ENCODE peak calls at places on chromosome 3, in four cellular contexts. P is mesendoderm, F is H9, Y is heart right ventricle. W is an unnamed sample. For H3K27me3, the result is how much of the 10 kb centered on the place peaks cover.

GRCh38 chr3:19662516-19662915 is 271.5 kb downstream of the EFHB start:
- DNase-seq in P (no peak), Y (no peak), F (no peak), W (no peak)

GRCh38 chr3:113495035-113495434 is 19.9 kb downstream of the SPICE1 start:
- DNase-seq in P (peak), Y (peak), F (no peak), W (no peak)

GRCh38 chr3:63967675-63968611 is 55.4 kb downstream of the PSMD6 start:
- DNase-seq in F (no peak), Y (peak), P (no peak), W (no peak)

GRCh38 chr3:87873136-87873535 is 185.7 kb downstream of the CGGBP1 start:
- DNase-seq in P (no peak), F (no peak), Y (no peak), W (no peak)

GRCh38 chr3:94525039-94525438 is 462.2 kb downstream of the NSUN3 start:
- DNase-seq in Y (peak), P (peak), F (peak), W (no peak)

GRCh38 chr3:148962513-148962912 is 28.8 kb upstream of the GYG1 start:
- DNase-seq in F (peak), Y (no peak), P (peak), W (peak)

GRCh38 chr3:88433572-88433971 is 283.8 kb downstream of the C3orf38 start:
- DNase-seq in Y (peak), P (no peak), F (no peak), W (no peak)

GRCh38 chr3:181564222-181564621 is 147.5 kb upstream of the SOX2 start:
- DNase-seq in Y (no peak), P (no peak), F (no peak), W (no peak)

GRCh38 chr3:193812078-193812725 is 219.2 kb downstream of the OPA1 start:
- DNase-seq in Y (no peak), P (peak), F (peak), W (peak)

GRCh38 chr3:52614689-52615088 is 71.0 kb downstream of the PBRM1 start:
- DNase-seq in Y (no peak), P (no peak), F (no peak), W (no peak)

GRCh38 chr3:14806641-14807263 is 12.0 kb upstream of the FGD5 start:
- DNase-seq in Y (no peak), F (no peak), P (no peak), W (no peak)

GRCh38 chr3:142180761-142181362 is 31.5 kb upstream of the TFDP2 start:
- DNase-seq in P (peak), Y (peak), F (peak), W (peak)

GRCh38 chr3:127183931-127184869 is 8.7 kb upstream of the PRR23E start:
- DNase-seq in F (no peak), P (peak), Y (no peak), W (no peak)

GRCh38 chr3:191217331-191217730 is 18.3 kb downstream of the OSTN start:
- DNase-seq in Y (no peak), F (no peak), P (no peak), W (no peak)

GRCh38 chr3:191216510-191216909 is 17.5 kb downstream of the OSTN start:
- DNase-seq in F (no peak), P (no peak), Y (no peak), W (no peak)

DNA sequence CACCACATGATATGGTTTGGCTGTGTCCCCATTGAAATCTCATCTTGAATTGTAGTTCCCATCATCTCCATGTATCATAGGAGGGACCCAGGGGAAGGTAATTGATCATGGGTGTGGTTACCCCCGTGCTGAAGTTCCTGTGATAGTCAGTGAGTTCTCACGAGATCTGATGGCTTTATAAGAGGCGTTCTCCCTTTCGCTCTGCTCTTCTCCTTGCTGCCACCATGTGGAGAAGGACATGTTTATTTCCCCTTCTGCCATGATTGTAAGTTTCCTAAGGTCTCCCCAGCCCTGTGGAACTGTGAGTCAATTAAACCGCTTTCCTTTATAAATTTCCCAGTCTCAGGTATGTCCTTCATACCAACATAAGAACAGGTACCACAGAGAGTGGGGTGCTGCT is 21.9 kb downstream of the OSTN start:
- DNase-seq in Y (no peak), F (no peak), P (peak), W (no peak)
- H3K27me3 ChIP-seq in Y (under half), F (under half), P (under half), W (under half)

DNA sequence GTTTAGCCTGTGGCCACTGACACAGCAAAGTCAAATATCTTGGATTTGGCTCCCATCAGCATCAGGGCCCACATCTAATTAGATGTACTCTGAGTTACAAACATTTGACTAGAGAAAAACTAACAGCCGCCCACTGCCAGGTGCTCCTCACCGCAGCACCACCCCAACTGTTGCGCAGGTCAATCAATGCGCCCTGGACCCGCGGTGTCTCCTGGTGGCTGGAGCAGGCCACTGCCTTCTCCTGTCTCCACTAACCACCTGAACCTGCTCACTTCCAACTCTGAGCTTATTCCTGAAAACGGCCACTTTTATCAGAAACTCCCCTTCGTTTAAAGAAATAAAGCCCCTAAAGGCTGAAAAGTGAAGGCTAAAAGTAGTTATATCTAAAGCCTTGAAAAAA is 4.3 kb downstream of the RIOX2 start:
- DNase-seq in P (peak), Y (no peak), F (peak), W (no peak)
- H3K27me3 ChIP-seq in P (under half), Y (under half), F (under half), W (under half)

GRCh38 chr3:186514296-186515002 is 29.7 kb downstream of the CRYGS start:
- DNase-seq in F (peak), P (peak), Y (no peak), W (peak)

GRCh38 chr3:186516645-186517044 is 27.5 kb downstream of the CRYGS start:
- DNase-seq in Y (no peak), P (no peak), F (no peak), W (no peak)

GRCh38 chr3:186515115-186515514 is 29.1 kb downstream of the CRYGS start:
- DNase-seq in Y (no peak), P (no peak), F (no peak), W (no peak)

GRCh38 chr3:186519021-186519658 is 25.0 kb downstream of the CRYGS start:
- DNase-seq in F (no peak), P (no peak), Y (no peak), W (no peak)

DNA sequence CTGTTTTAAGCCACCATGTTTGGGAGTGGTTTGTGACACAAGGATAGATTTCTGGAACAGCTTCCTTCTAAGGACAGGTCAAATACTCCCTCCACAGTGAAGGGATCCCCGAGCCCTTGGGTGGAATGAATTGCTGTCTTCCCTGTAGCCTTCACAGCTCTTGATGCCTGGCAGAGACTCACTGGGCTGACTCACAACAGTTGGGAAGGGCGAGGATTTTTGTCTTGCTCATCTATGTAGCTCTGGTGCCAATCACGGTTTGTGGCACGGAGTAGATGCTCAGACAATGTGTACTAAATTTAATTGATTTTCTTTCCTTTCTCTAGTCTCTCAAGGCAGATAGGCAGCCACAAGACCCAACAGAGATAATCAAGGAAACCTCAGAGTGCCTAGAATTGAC is 27.0 kb downstream of the CRYGS start:
- DNase-seq in F (no peak), Y (no peak), P (no peak), W (no peak)
- H3K27me3 ChIP-seq in F (under half), Y (under half), P (under half), W (under half)

DNA sequence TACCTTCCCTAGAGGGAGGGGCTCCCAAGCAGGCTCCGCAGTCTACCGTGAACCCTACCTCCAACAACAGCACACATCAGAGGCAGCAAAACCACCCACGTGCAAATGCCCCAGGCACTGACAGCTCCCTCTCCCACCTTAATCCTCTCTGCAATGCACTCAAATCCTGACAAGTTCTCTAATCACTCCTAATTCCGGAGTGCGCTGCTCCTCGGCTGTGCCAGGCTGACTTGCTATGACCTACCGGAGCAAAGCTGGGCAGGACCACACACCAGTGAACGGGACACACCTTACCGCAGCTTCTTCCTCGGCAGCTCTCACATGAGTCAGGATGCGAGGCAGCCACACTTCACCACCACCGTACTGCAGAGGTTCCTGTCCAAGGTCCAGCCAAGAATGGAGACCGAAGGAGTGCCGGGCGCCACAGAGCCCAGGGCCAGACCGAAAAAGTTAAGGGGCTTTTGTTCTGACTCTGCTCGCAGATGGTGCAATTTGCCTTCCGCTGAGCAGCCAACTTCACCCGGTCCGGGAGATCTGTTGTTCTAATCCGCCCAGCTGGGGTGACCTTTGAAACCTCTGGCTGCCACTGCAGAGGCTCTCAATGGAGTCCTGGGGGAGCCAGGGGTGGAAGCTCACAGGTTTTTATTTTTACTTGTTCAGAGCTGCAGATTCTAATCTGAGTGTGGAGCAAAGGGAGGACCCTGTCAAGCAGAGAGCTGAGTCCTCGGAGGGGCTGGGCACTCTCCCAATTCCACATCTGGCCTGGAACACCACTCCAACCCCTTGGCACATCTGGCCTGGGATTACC is 84.4 kb downstream of the MYLK start:
- DNase-seq in F (no peak), P (peak), Y (no peak), W (no peak)
- H3K27me3 ChIP-seq in F (under half), P (under half), Y (under half), W (under half)

GRCh38 chr3:46882377-46883015 is 5.0 kb downstream of the PTH1R start:
- DNase-seq in P (peak), Y (no peak), F (no peak), W (peak)
- H3K27me3 ChIP-seq in P (under half), Y (under half), F (half or more), W (half or more)

DNA sequence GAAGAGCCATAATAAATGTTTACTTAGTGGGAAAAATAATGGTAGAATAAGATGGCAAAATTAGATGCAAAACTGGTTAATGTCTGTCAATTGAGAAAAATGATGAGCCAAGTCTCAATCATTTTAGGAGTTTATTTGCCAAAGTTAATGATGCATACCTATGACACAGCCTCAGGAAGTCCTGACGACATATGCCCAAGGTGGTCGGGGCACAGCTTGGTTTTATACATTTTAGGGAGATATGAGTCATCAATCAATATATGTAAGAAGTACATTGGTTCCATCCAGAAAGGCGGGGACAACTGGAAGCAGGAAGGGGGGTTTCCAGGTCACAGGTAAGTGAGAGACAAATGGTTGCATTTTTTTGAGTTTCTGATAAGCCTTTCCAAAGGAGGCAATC is 31.5 kb downstream of the CLEC3B start:
- DNase-seq in Y (no peak), P (peak), F (no peak), W (no peak)
- H3K27me3 ChIP-seq in Y (under half), P (under half), F (under half), W (under half)

GRCh38 chr3:128560768-128561167 is 67.8 kb upstream of the GATA2 start:
- DNase-seq in P (no peak), F (no peak), Y (no peak), W (no peak)
- H3K27me3 ChIP-seq in P (under half), F (under half), Y (under half), W (under half)

GRCh38 chr3:50341996-50342732 is 1.5 kb upstream of the RASSF1 start:
- DNase-seq in P (no peak), Y (no peak), F (no peak), W (no peak)
- H3K27me3 ChIP-seq in P (under half), Y (under half), F (under half), W (under half)

DNA sequence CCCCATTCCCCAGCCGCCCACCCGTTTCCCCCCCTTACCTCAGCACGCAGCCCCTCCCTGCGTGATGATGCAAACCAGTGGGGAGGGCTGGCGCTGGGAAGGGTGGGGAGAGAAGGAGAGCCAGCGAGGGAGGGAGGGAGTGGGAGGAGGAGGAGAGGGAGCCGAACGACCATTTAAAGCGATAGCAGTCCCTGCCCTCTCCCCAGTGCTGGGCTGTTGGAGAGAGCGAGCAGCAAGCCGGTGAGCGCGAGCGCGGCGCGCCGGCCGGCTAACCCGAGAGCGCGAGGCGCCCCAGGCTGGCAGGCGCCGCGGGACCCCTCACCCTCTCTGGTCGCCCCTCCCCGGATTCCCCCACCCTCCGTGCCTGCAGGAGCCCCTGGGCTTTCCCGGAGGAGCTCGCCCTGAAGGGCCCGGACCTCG is at the start of gene GRM7:
- DNase-seq in P (peak), Y (no peak), F (peak), W (peak)
- H3K27me3 ChIP-seq in P (under half), Y (half or more), F (under half), W (half or more)

DNA sequence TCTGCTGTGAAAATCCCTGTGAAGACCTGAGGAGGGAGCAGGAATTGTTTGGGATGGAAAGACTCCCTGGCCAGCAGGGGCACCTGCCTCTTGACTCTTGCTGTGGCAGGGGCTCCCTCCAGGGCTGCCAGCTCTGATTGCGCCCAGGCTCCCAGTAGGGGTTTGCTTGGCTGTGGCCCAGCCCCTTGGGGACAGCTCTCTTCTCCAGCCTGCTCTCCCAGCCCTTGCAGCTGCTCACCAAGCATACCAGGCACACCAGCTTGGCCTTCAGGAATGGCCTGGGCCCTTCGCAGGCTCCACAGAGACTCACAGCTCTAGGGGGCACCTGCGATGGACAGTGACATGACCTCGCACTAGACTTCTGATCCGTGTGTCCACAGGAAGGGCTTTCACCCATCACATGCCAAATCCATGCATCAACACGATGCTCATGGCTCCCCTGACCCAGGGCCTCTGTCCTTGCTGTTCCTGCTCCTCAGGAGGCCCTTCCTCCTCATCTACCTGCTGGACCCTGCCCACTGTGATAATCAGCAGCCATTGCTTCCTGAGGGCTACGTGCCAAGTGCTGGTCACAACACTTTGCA is 61.8 kb downstream of the SCN5A start:
- DNase-seq in Y (peak), F (peak), P (no peak), W (no peak)
- H3K27me3 ChIP-seq in Y (under half), F (under half), P (under half), W (under half)

W was measured in NT2/D1.